ENCODE peak calls at places on chromosomes 2 and 18, in seven cellular contexts. One of them, this sample, is unnamed.
A peak's percentile ranks its signal among the peaks of the same experiment; 100 is the strongest.

GRCh38 chr18:48950536-48951447 is at the start of gene SMAD7:
- DNase-seq in psoas muscle: no peak
- DNase-seq in fibroblast of lung: peak; percentile 46
- DNase-seq in K562: peak; percentile 23
- DNase-seq in heart left ventricle: peak; percentile 50
- DNase-seq in IMR-90: no peak
- DNase-seq in ovary: peak; percentile 65
- DNase-seq in this sample: no peak

GRCh38 chr2:169877406-169877805 is 50.2 kb downstream of the UBR3 start:
- DNase-seq in psoas muscle: no peak
- DNase-seq in fibroblast of lung: peak; percentile 54
- DNase-seq in K562: no peak
- DNase-seq in heart left ventricle: no peak
- DNase-seq in IMR-90: peak; percentile 33
- DNase-seq in ovary: no peak
- DNase-seq in this sample: peak; percentile 63

GRCh38 chr18:59062643-59063006 is 77.1 kb upstream of the SEC11C start:
- DNase-seq in psoas muscle: no peak
- DNase-seq in fibroblast of lung: no peak
- DNase-seq in K562: no peak
- DNase-seq in heart left ventricle: no peak
- DNase-seq in IMR-90: no peak
- DNase-seq in ovary: no peak
- DNase-seq in this sample: no peak

GRCh38 chr2:207252979-207253640 is 87.4 kb upstream of the KLF7 start:
- DNase-seq in psoas muscle: no peak
- DNase-seq in fibroblast of lung: no peak
- DNase-seq in K562: no peak
- DNase-seq in heart left ventricle: no peak
- DNase-seq in IMR-90: peak; percentile 53
- DNase-seq in ovary: no peak
- DNase-seq in this sample: no peak

GRCh38 chr2:220365023-220365422 is 737.6 kb downstream of the SLC4A3 start:
- DNase-seq in psoas muscle: no peak
- DNase-seq in fibroblast of lung: no peak
- DNase-seq in K562: no peak
- DNase-seq in heart left ventricle: no peak
- DNase-seq in IMR-90: peak; percentile 60
- DNase-seq in ovary: no peak
- DNase-seq in this sample: no peak

GRCh38 chr2:238684362-238685326 is 163.2 kb upstream of the TWIST2 start:
- DNase-seq in psoas muscle: peak; percentile 76
- DNase-seq in fibroblast of lung: peak; percentile 99
- DNase-seq in K562: no peak
- DNase-seq in heart left ventricle: no peak
- DNase-seq in IMR-90: peak; percentile 99
- DNase-seq in ovary: no peak
- DNase-seq in this sample: peak; percentile 98

GRCh38 chr2:238440767-238441166 is 14.0 kb downstream of the ASB1 start:
- DNase-seq in psoas muscle: no peak
- DNase-seq in fibroblast of lung: no peak
- DNase-seq in K562: no peak
- DNase-seq in heart left ventricle: no peak
- DNase-seq in IMR-90: no peak
- DNase-seq in ovary: no peak
- DNase-seq in this sample: no peak

GRCh38 chr2:238573065-238573778 is 146.5 kb downstream of the ASB1 start:
- DNase-seq in psoas muscle: no peak
- DNase-seq in fibroblast of lung: no peak
- DNase-seq in K562: peak; percentile 74
- DNase-seq in heart left ventricle: no peak
- DNase-seq in IMR-90: no peak
- DNase-seq in ovary: peak; percentile 19
- DNase-seq in this sample: no peak

GRCh38 chr2:119765404-119766002 is 5.8 kb downstream of the PTPN4 start:
- DNase-seq in psoas muscle: no peak
- DNase-seq in fibroblast of lung: no peak
- DNase-seq in K562: no peak
- DNase-seq in heart left ventricle: no peak
- DNase-seq in IMR-90: no peak
- DNase-seq in ovary: no peak
- DNase-seq in this sample: no peak

GRCh38 chr2:119766944-119767343 is 7.2 kb downstream of the PTPN4 start:
- DNase-seq in psoas muscle: no peak
- DNase-seq in fibroblast of lung: no peak
- DNase-seq in K562: no peak
- DNase-seq in heart left ventricle: peak; percentile 25
- DNase-seq in IMR-90: no peak
- DNase-seq in ovary: no peak
- DNase-seq in this sample: no peak

GRCh38 chr2:119769645-119770044 is 9.9 kb downstream of the PTPN4 start:
- DNase-seq in psoas muscle: no peak
- DNase-seq in fibroblast of lung: no peak
- DNase-seq in K562: no peak
- DNase-seq in heart left ventricle: no peak
- DNase-seq in IMR-90: no peak
- DNase-seq in ovary: no peak
- DNase-seq in this sample: no peak

GRCh38 chr2:119771331-119771730 is 11.6 kb downstream of the PTPN4 start:
- DNase-seq in psoas muscle: no peak
- DNase-seq in fibroblast of lung: no peak
- DNase-seq in K562: no peak
- DNase-seq in heart left ventricle: no peak
- DNase-seq in IMR-90: no peak
- DNase-seq in ovary: no peak
- DNase-seq in this sample: no peak

DNA sequence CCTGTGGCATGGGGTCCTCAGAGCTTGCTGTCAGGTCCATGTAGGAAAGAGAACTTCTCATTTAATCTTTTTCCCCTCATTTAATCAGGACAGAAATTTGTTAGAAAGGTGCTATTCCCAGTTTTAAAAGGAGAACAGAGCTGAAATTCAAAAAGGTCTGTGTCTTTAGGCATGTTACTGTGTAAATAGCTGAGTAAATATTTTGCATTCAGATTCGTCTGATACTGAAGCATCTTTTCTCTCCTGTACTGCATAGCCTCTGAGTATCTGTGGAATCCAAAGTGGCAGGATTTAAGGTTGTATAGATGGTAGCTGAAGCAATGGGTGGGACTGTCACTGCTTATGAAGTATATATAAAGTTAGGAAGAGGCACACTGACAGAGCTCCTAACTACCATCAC is 9.0 kb downstream of the PTPN4 start:
- DNase-seq in psoas muscle: no peak
- DNase-seq in fibroblast of lung: no peak
- DNase-seq in K562: no peak
- DNase-seq in heart left ventricle: no peak
- DNase-seq in IMR-90: no peak
- DNase-seq in ovary: no peak
- DNase-seq in this sample: no peak
- H3K27ac ChIP-seq in psoas muscle: no peak overlapping the region
- H3K27ac ChIP-seq in fibroblast of lung: no peak overlapping the region
- H3K27ac ChIP-seq in K562: no peak overlapping the region
- H3K27ac ChIP-seq in heart left ventricle: no peak overlapping the region
- H3K27ac ChIP-seq in IMR-90: no peak overlapping the region
- H3K27ac ChIP-seq in ovary: no peak overlapping the region
- H3K27ac ChIP-seq in this sample: no peak overlapping the region

GRCh38 chr2:28615691-28616090 is 119.8 kb downstream of the PLB1 start:
- DNase-seq in psoas muscle: no peak
- DNase-seq in fibroblast of lung: no peak
- DNase-seq in K562: no peak
- DNase-seq in heart left ventricle: no peak
- DNase-seq in IMR-90: no peak
- DNase-seq in ovary: no peak
- DNase-seq in this sample: no peak

GRCh38 chr2:28613181-28613580 is 117.3 kb downstream of the PLB1 start:
- DNase-seq in psoas muscle: no peak
- DNase-seq in fibroblast of lung: no peak
- DNase-seq in K562: no peak
- DNase-seq in heart left ventricle: no peak
- DNase-seq in IMR-90: no peak
- DNase-seq in ovary: peak; percentile 7
- DNase-seq in this sample: no peak

GRCh38 chr2:28616618-28617017 is 120.8 kb downstream of the PLB1 start:
- DNase-seq in psoas muscle: no peak
- DNase-seq in fibroblast of lung: peak; percentile 70
- DNase-seq in K562: no peak
- DNase-seq in heart left ventricle: no peak
- DNase-seq in IMR-90: peak; percentile 53
- DNase-seq in ovary: no peak
- DNase-seq in this sample: no peak

GRCh38 chr2:28612131-28612812 is 116.4 kb downstream of the PLB1 start:
- DNase-seq in psoas muscle: no peak
- DNase-seq in fibroblast of lung: no peak
- DNase-seq in K562: no peak
- DNase-seq in heart left ventricle: peak; percentile 16
- DNase-seq in IMR-90: no peak
- DNase-seq in ovary: peak; percentile 15
- DNase-seq in this sample: no peak

DNA sequence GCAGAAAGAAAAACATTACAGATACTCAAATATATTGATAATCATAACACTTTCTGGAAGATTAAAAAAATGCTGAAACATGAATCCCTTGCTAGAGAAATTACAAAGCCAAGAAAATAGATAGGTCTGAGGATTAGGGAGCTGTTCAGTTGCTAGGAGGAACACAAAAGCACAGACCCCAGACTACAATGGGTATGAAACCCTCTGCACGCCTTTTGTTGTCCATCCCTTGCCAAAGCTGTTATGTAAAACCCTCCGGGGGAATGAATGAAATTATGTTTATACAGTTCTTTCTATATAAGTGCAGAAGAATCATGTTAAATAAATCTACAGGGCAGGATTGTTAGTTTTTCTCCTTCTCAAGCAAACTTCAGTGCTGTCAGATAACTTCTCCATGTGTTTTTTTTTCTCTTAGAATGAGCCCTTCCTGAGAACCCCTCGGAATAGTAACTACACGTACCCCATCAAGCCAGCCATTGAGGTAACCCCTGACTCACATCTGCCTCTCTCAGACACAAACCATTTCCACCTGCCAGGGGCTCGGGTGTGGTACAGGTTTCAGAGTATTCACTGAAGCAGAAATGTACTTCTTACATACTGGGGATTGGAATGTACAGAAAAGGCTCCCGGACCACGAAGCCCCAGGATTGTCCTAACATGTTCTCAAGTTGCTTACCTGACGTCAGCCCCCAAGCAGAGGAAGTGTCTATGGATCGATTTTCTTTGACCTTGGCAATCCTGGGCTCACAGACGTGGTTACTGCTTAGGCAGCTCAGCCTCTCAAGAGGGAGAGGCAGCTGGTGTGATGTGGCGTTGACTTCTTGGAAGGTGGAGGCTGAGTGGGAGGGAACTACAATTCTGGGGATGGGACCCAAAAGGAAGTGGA is 118.0 kb downstream of the PLB1 start:
- DNase-seq in psoas muscle: no peak
- DNase-seq in fibroblast of lung: peak; percentile 90
- DNase-seq in K562: no peak
- DNase-seq in heart left ventricle: no peak
- DNase-seq in IMR-90: peak; percentile 92
- DNase-seq in ovary: peak; percentile 20
- DNase-seq in this sample: no peak
- H3K27ac ChIP-seq in psoas muscle: peak overlapping the region; percentile 84
- H3K27ac ChIP-seq in fibroblast of lung: no peak overlapping the region
- H3K27ac ChIP-seq in K562: no peak overlapping the region
- H3K27ac ChIP-seq in heart left ventricle: no peak overlapping the region
- H3K27ac ChIP-seq in IMR-90: no peak overlapping the region
- H3K27ac ChIP-seq in ovary: no peak overlapping the region
- H3K27ac ChIP-seq in this sample: no peak overlapping the region

GRCh38 chr2:200257570-200257969 is 48.9 kb upstream of the SPATS2L start:
- DNase-seq in psoas muscle: no peak
- DNase-seq in fibroblast of lung: no peak
- DNase-seq in K562: no peak
- DNase-seq in heart left ventricle: no peak
- DNase-seq in IMR-90: no peak
- DNase-seq in ovary: no peak
- DNase-seq in this sample: no peak

GRCh38 chr2:200263279-200263678 is 43.2 kb upstream of the SPATS2L start:
- DNase-seq in psoas muscle: no peak
- DNase-seq in fibroblast of lung: no peak
- DNase-seq in K562: no peak
- DNase-seq in heart left ventricle: no peak
- DNase-seq in IMR-90: no peak
- DNase-seq in ovary: no peak
- DNase-seq in this sample: no peak

GRCh38 chr2:200262047-200262446 is 44.4 kb upstream of the SPATS2L start:
- DNase-seq in psoas muscle: no peak
- DNase-seq in fibroblast of lung: no peak
- DNase-seq in K562: no peak
- DNase-seq in heart left ventricle: no peak
- DNase-seq in IMR-90: no peak
- DNase-seq in ovary: no peak
- DNase-seq in this sample: no peak

GRCh38 chr2:200258881-200259576 is 47.5 kb upstream of the SPATS2L start:
- DNase-seq in psoas muscle: no peak
- DNase-seq in fibroblast of lung: no peak
- DNase-seq in K562: no peak
- DNase-seq in heart left ventricle: no peak
- DNase-seq in IMR-90: peak; percentile 49
- DNase-seq in ovary: no peak
- DNase-seq in this sample: no peak

DNA sequence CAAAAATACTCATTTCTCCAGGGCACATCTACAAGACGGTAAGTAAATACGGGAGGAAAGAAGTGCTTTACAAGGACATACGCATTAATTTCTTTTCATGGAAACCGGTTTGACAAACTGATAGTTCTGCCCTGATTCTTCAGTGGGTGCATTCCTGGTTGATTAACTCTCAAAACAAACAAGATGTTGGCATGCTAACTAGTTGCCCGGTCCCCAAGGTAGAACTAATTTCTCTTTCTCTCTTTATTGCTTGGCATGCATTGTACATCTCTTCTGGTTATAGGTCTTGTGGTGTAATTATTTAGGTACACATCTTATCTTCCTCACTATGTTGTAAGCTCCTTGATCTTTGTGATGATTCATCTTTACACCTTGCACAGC is 46.9 kb upstream of the SPATS2L start:
- DNase-seq in psoas muscle: no peak
- DNase-seq in fibroblast of lung: no peak
- DNase-seq in K562: no peak
- DNase-seq in heart left ventricle: no peak
- DNase-seq in IMR-90: no peak
- DNase-seq in ovary: no peak
- DNase-seq in this sample: no peak
- H3K27ac ChIP-seq in psoas muscle: no peak overlapping the region
- H3K27ac ChIP-seq in fibroblast of lung: no peak overlapping the region
- H3K27ac ChIP-seq in K562: no peak overlapping the region
- H3K27ac ChIP-seq in heart left ventricle: no peak overlapping the region
- H3K27ac ChIP-seq in IMR-90: no peak overlapping the region
- H3K27ac ChIP-seq in ovary: no peak overlapping the region
- H3K27ac ChIP-seq in this sample: no peak overlapping the region

GRCh38 chr2:65018141-65018582 is 29.0 kb downstream of the SLC1A4 start:
- DNase-seq in psoas muscle: peak; percentile 57
- DNase-seq in fibroblast of lung: no peak
- DNase-seq in K562: no peak
- DNase-seq in heart left ventricle: peak; percentile 58
- DNase-seq in IMR-90: no peak
- DNase-seq in ovary: no peak
- DNase-seq in this sample: no peak

GRCh38 chr2:65016789-65017188 is 27.6 kb downstream of the SLC1A4 start:
- DNase-seq in psoas muscle: no peak
- DNase-seq in fibroblast of lung: no peak
- DNase-seq in K562: no peak
- DNase-seq in heart left ventricle: no peak
- DNase-seq in IMR-90: no peak
- DNase-seq in ovary: no peak
- DNase-seq in this sample: no peak

GRCh38 chr2:65013776-65014175 is 24.6 kb downstream of the SLC1A4 start:
- DNase-seq in psoas muscle: no peak
- DNase-seq in fibroblast of lung: no peak
- DNase-seq in K562: no peak
- DNase-seq in heart left ventricle: no peak
- DNase-seq in IMR-90: no peak
- DNase-seq in ovary: no peak
- DNase-seq in this sample: no peak

GRCh38 chr2:65017335-65017734 is 28.1 kb downstream of the SLC1A4 start:
- DNase-seq in psoas muscle: no peak
- DNase-seq in fibroblast of lung: no peak
- DNase-seq in K562: no peak
- DNase-seq in heart left ventricle: no peak
- DNase-seq in IMR-90: no peak
- DNase-seq in ovary: peak; percentile 60
- DNase-seq in this sample: no peak

GRCh38 chr2:65015731-65016130 is 26.5 kb downstream of the SLC1A4 start:
- DNase-seq in psoas muscle: no peak
- DNase-seq in fibroblast of lung: no peak
- DNase-seq in K562: no peak
- DNase-seq in heart left ventricle: no peak
- DNase-seq in IMR-90: no peak
- DNase-seq in ovary: no peak
- DNase-seq in this sample: no peak
- H3K27ac ChIP-seq in psoas muscle: no peak overlapping the region
- H3K27ac ChIP-seq in fibroblast of lung: no peak overlapping the region
- H3K27ac ChIP-seq in K562: no peak overlapping the region
- H3K27ac ChIP-seq in heart left ventricle: no peak overlapping the region
- H3K27ac ChIP-seq in IMR-90: no peak overlapping the region
- H3K27ac ChIP-seq in ovary: no peak overlapping the region
- H3K27ac ChIP-seq in this sample: no peak overlapping the region

This sample was measured in cardiac muscle cell.